ENCODE peak calls at places on chromosomes 13 and 19, in eight cellular contexts. A is foreskin keratinocyte, M is heart right ventricle, R is upper lobe of left lung, V is Panc1, T is GM12878, L is psoas muscle, J is heart left ventricle. F is an unnamed sample.

GRCh38 chr13:99051768-99052455 is 74.0 kb upstream of the DOCK9 start:
- ATAC-seq in A (no peak), M (no peak), R (no peak), V (no peak), T (no peak), L (no peak), J (no peak), F (no peak)

GRCh38 chr19:33906578-33907335 is 110.1 kb downstream of the KCTD15 start:
- ATAC-seq in A (peak; percentile 59), M (peak; percentile 25), R (peak; percentile 47), V (peak; percentile 47), T (no peak), L (peak; percentile 44), J (peak; percentile 4), F (peak; percentile 12)

GRCh38 chr19:2132731-2133490 is 18.5 kb downstream of the AP3D1 start:
- ATAC-seq in A (no peak), M (no peak), R (peak; percentile 54), V (no peak), T (no peak), L (no peak), J (peak; percentile 4), F (peak; percentile 28)

GRCh38 chr19:3359850-3360493 is 6.4 kb upstream of the NFIC start:
- ATAC-seq in A (peak; percentile 13), M (peak; percentile 3), R (peak; percentile 13), V (peak; percentile 59), T (peak; percentile 8), L (no peak), J (no peak), F (no peak)

GRCh38 chr13:71831716-71832115 is 35.3 kb downstream of the DACH1 start:
- ATAC-seq in A (no peak), M (no peak), R (no peak), V (no peak), T (no peak), L (no peak), J (no peak), F (no peak)

GRCh38 chr19:8343483-8343844 is 402 bp upstream of the KANK3 start:
- ATAC-seq in A (no peak), M (no peak), R (no peak), V (no peak), T (no peak), L (no peak), J (no peak), F (no peak)

GRCh38 chr19:33290956-33291622 is 11.2 kb downstream of the CEBPA start:
- ATAC-seq in A (peak; percentile 77), M (no peak), R (no peak), V (peak; percentile 20), T (no peak), L (no peak), J (no peak), F (no peak)

GRCh38 chr13:90690458-90691063 is 656.9 kb upstream of the MIR17HG start:
- ATAC-seq in A (no peak), M (peak; percentile 69), R (peak; percentile 84), V (no peak), T (no peak), L (no peak), J (peak; percentile 36), F (peak; percentile 73)

GRCh38 chr13:31614704-31615103 is 124.6 kb upstream of the RXFP2 start:
- ATAC-seq in A (no peak), M (no peak), R (no peak), V (no peak), T (no peak), L (no peak), J (no peak), F (no peak)

GRCh38 chr13:40318366-40318765 is 348.1 kb downstream of the FOXO1 start:
- ATAC-seq in A (no peak), M (no peak), R (no peak), V (no peak), T (no peak), L (peak; percentile 72), J (no peak), F (no peak)

GRCh38 chr19:16351133-16351809 is 26.6 kb downstream of the KLF2 start:
- ATAC-seq in A (no peak), M (no peak), R (no peak), V (peak; percentile 56), T (peak; percentile 73), L (no peak), J (peak; percentile 16), F (no peak)

GRCh38 chr19:22052644-22053013 is 345 bp downstream of the ZNF257 start:
- ATAC-seq in A (peak; percentile 68), M (peak; percentile 40), R (peak; percentile 69), V (no peak), T (no peak), L (no peak), J (peak; percentile 65), F (peak; percentile 45)

GRCh38 chr19:35332817-35333216 is 3.8 kb downstream of the CD22 start:
- ATAC-seq in A (no peak), M (no peak), R (no peak), V (no peak), T (peak; percentile 47), L (no peak), J (no peak), F (no peak)

GRCh38 chr13:43805071-43805468 is 18.3 kb upstream of the ENOX1 start:
- ATAC-seq in A (peak; percentile 99), M (peak; percentile 42), R (peak; percentile 81), V (peak; percentile 78), T (peak; percentile 21), L (peak; percentile 40), J (peak; percentile 26), F (no peak)

GRCh38 chr13:106596287-106596937 is 28.5 kb upstream of the ARGLU1 start:
- ATAC-seq in A (no peak), M (peak; percentile 39), R (peak; percentile 14), V (no peak), T (no peak), L (no peak), J (peak; percentile 23), F (no peak)

GRCh38 chr13:113410472-113411201 is 42.7 kb downstream of the ADPRHL1 start:
- ATAC-seq in A (peak; percentile 13), M (peak; percentile 5), R (peak; percentile 57), V (peak; percentile 88), T (no peak), L (peak; percentile 56), J (no peak), F (peak; percentile 39)

GRCh38 chr19:3808420-3809143 is 22.4 kb upstream of the MATK start:
- ATAC-seq in A (no peak), M (no peak), R (no peak), V (no peak), T (no peak), L (no peak), J (peak; percentile 25), F (peak; percentile 33)

GRCh38 chr13:27973956-27974662 is 5.0 kb upstream of the CDX2 start:
- ATAC-seq in A (no peak), M (no peak), R (no peak), V (no peak), T (no peak), L (no peak), J (no peak), F (no peak)
- H3K27me3 ChIP-seq in A (peaks cover 100% of the 10 kb centered on the region), M (peaks cover 64% of the 10 kb centered on the region), R (no peaks in the 10 kb centered on the region), V (no peaks in the 10 kb centered on the region), T (peaks cover 37% of the 10 kb centered on the region), L (peaks cover 7% of the 10 kb centered on the region), J (peaks cover 86% of the 10 kb centered on the region), F (peaks cover 100% of the 10 kb centered on the region)

DNA sequence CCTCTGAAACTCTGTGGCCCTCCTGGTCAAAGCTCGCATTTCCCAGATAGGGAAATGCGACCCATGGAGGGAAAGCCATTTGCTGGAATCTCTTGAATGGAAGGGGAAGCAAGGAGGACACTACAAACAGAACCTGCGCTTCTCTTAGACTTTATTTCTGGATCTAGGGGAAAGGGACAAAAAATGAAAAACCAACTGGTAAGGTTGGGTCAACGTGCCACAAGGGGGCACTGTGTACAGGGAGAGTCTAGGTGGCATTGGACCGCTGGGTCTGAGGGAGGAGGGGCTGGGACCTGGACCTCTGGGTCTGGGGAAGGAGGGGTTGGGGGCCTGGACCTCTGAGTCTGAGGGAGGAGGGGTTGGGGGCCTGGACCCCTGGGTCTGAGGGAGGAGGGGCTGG is 5.0 kb downstream of the KLK4 start:
- ATAC-seq in A (no peak), M (no peak), R (no peak), V (no peak), T (peak; percentile 72), L (no peak), J (no peak), F (no peak)
- H3K27me3 ChIP-seq in A (peaks cover 57% of the 10 kb centered on the region), M (no peaks in the 10 kb centered on the region), R (no peaks in the 10 kb centered on the region), V (no peaks in the 10 kb centered on the region), T (no peaks in the 10 kb centered on the region), L (no peaks in the 10 kb centered on the region), J (peaks cover 47% of the 10 kb centered on the region), F (peaks cover 81% of the 10 kb centered on the region)

DNA sequence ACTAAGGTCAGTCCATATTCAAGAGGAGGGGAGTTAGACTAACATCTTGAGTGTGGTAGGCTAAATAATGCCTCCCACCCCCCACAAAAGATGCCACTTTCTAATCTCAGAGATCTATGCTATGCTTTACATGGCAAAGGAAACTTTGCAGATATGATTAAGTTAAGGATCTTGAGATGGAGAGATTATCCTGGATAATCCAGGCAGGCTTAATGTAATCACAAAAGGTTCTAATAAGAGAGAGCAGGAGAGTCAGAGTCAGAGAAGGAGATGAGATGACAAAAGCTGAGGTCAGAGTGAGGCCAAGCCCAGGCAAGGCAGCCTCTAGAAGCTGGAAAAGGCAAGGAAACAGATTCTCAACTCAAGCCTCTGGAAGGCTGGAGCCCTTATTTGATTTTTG is 1011.6 kb downstream of the PCDH9 start:
- ATAC-seq in A (no peak), M (no peak), R (no peak), V (no peak), T (no peak), L (no peak), J (no peak), F (no peak)
- H3K27me3 ChIP-seq in A (no peaks in the 10 kb centered on the region), M (no peaks in the 10 kb centered on the region), R (no peaks in the 10 kb centered on the region), V (no peaks in the 10 kb centered on the region), T (no peaks in the 10 kb centered on the region), L (no peaks in the 10 kb centered on the region), J (no peaks in the 10 kb centered on the region), F (no peaks in the 10 kb centered on the region)

DNA sequence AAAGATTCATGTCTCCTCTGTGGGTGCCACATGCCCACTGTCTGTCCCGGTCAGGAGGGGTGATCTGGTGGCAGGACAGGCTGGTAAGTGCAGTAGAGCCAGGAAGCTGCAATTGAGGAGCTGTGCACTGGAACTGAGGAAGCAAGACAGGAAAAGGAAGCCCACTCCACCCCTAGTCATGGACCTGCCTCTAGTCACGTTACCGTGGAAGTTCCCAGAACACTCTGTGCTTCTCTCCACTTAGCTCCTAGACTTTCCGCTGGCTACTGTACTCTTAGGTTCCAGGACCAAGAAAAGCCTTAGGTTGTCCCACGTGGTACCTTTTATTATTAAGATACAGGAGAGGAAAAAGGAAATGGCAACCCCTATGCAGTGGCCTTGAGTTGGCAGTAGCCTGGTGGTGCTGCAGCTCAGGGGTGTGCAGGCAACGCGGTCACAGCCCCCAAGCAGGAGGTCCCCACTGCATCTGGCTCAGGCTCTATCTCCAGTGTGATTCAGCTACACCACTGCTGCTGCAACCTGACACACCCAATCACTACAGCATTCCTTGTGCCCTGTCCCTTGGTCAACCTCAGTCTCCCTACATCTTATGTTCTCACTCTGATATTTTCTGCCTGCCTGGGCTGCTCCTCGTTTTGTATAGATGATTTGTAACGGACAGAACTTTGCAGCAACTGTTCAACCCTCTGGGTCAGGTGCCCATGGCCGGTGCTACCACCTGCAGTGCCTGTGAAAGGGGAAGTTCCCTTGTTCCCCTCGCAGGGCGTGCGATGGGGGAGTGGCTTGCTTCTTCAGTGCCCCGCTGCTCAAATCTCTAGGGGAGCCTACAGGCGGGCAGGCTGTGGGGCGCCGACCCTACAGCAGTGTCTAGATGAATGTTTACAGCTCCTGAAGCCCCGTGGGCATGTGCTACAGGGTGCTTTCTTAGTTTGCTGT is 24.4 kb upstream of the GPR12 start:
- ATAC-seq in A (no peak), M (peak; percentile 68), R (no peak), V (no peak), T (peak; percentile 56), L (no peak), J (peak; percentile 88), F (peak; percentile 63)
- H3K27me3 ChIP-seq in A (no peaks in the 10 kb centered on the region), M (no peaks in the 10 kb centered on the region), R (no peaks in the 10 kb centered on the region), V (peaks cover 4% of the 10 kb centered on the region), T (no peaks in the 10 kb centered on the region), L (no peaks in the 10 kb centered on the region), J (peaks cover 5% of the 10 kb centered on the region), F (peaks cover 48% of the 10 kb centered on the region)

F was measured in gastroesophageal sphincter.